ENCODE peak calls at places on chromosomes 16 and 17, in four cellular contexts. L is stomach, X is aorta, W is mesendoderm. F is an unnamed sample. For H3K36me3 and H3K27me3, the result is how much of the 10 kb centered on the place peaks cover.

GRCh38 chr17:42669705-42670198 is 7.0 kb downstream of the PLEKHH3 start:
- DNase-seq in X (no peak), L (no peak), W (no peak), F (peak)

GRCh38 chr16:22337849-22338248 is 36.6 kb downstream of the CDR2 start:
- DNase-seq in L (no peak), W (no peak), X (no peak), F (no peak)

GRCh38 chr17:17062866-17063265 is 20.6 kb downstream of the MPRIP start:
- DNase-seq in L (no peak), W (no peak), X (no peak), F (no peak)

GRCh38 chr17:14474591-14474990 is 173.7 kb downstream of the HS3ST3B1 start:
- DNase-seq in L (no peak), W (no peak), X (no peak), F (no peak)

GRCh38 chr17:57699751-57700186 is 45.3 kb downstream of the CCDC182 start:
- DNase-seq in L (no peak), X (no peak), W (no peak), F (no peak)

GRCh38 chr17:16911141-16911937 is 60.6 kb downstream of the TNFRSF13B start:
- DNase-seq in L (peak), X (no peak), W (no peak), F (no peak)

GRCh38 chr17:45221081-45221996 is at the start of gene FMNL1:
- DNase-seq in X (peak), W (no peak), L (peak), F (no peak)

GRCh38 chr17:5861246-5861645 is 208.9 kb upstream of the WSCD1 start:
- DNase-seq in W (no peak), L (no peak), X (no peak), F (no peak)

GRCh38 chr17:82794781-82795505 is 43.1 kb downstream of the TBCD start:
- DNase-seq in L (no peak), W (no peak), X (no peak), F (no peak)

GRCh38 chr17:43892672-43892975 is 14.7 kb downstream of the MPP2 start:
- DNase-seq in W (no peak), L (no peak), X (no peak), F (no peak)
- H3K4me3 ChIP-seq in W (no peak), L (no peak), X (no peak), F (no peak)

DNA sequence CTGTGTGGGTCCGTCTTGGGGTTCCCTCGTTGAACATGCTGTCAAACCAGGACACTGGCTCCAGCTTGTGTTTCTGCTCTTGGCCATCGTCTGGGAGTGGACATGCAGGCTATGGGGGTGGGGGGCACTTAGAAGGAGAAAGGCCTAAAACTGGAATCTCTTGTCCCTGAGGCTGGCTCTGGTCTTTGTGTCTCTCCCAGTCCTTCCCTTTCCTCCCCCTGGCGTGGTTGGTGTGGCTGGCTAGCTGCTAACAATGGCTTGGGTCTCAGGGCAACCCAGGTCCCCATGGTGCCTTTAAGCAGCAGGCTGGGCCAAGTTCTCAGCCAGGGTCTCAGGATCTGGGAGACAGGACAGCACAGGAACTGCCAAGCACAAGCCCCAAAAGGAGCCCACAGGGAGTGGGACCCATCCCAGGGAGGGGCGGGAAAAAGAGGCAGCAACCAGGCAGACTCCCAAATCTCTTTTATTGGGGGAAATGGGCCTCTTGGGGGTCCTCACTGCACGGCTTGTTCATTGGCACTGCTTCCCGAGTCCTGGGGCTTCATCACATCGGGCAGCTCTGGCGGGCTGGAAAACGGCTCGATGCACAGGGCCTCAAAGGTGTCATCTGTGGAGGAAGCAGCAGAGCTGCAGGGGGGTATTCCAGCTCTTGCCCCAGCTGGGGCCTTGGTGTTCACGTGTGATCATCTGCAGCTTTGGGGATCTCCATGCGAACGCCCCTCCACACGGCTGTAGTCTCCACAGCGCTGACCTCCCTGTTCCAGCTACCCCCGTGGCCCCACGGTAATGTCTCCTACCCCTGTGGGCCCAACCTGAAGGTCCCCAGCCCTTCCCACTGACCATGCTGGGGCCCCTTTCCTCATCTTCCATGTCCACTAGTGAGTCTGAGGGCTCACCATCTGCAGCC is 5.3 kb downstream of the ELOB start:
- DNase-seq in X (peak), L (no peak), W (no peak), F (no peak)
- H3K36me3 ChIP-seq in X (under half), L (half or more), W (under half), F (half or more)

GRCh38 chr17:76927982-76928381 is 59.8 kb downstream of the MGAT5B start:
- DNase-seq in W (no peak), L (no peak), X (no peak), F (no peak)

GRCh38 chr17:76925333-76925935 is 57.2 kb downstream of the MGAT5B start:
- DNase-seq in X (no peak), W (no peak), L (no peak), F (no peak)

GRCh38 chr17:76927577-76927976 is 59.4 kb downstream of the MGAT5B start:
- DNase-seq in W (no peak), L (no peak), X (no peak), F (no peak)

GRCh38 chr17:76924345-76925332 is 56.4 kb downstream of the MGAT5B start:
- DNase-seq in X (no peak), W (no peak), L (no peak), F (no peak)

GRCh38 chr17:76926237-76926866 is 58.1 kb downstream of the MGAT5B start:
- DNase-seq in X (no peak), W (no peak), L (no peak), F (no peak)
- H3K27me3 ChIP-seq in X (under half), W (under half), L (under half), F (under half)

GRCh38 chr17:77284023-77284617 is 143.4 kb downstream of the SEC14L1 start:
- DNase-seq in X (no peak), W (no peak), L (no peak), F (no peak)
- H3K4me3 ChIP-seq in X (no peak), W (no peak), L (no peak), F (no peak)

GRCh38 chr16:59440-60059 is 5.9 kb downstream of the SNRNP25 start:
- DNase-seq in L (no peak), W (no peak), X (peak), F (no peak)
- H3K36me3 ChIP-seq in L (half or more), W (under half), X (under half), F (under half)

GRCh38 chr17:32958418-32958817 is 30.5 kb downstream of the TMEM98 start:
- DNase-seq in X (no peak), L (no peak), W (no peak), F (no peak)
- H3K27me3 ChIP-seq in X (under half), L (under half), W (under half), F (under half)

F was measured in H7.